ENCODE peak calls at places on chromosomes 12 and 14, in nine cellular contexts. L is ovary, S is sigmoid colon, B is adrenal gland, F is IMR-90, T is heart left ventricle, M is body of pancreas, O is right lobe of liver, C is K562. Q is an unnamed sample.

GRCh38 chr12:118122264-118122663 is 13.7 kb upstream of the PEBP1 start:
- DNase-seq in O (no peak), M (no peak), S (no peak), C (no peak), L (no peak), T (no peak), F (no peak), B (no peak), Q (no peak)

GRCh38 chr14:92325835-92326234 is 2.9 kb downstream of the SLC24A4 start:
- DNase-seq in B (no peak), L (no peak), S (no peak), F (no peak), C (no peak), M (no peak), T (no peak), O (no peak), Q (no peak)

GRCh38 chr14:55671641-55672040 is 91.6 kb downstream of the KTN1 start:
- DNase-seq in F (peak; percentile 37), T (no peak), L (no peak), B (no peak), C (no peak), O (no peak), M (no peak), S (no peak), Q (no peak)

GRCh38 chr14:69573841-69574265 is 818 bp downstream of the CCDC177 start:
- DNase-seq in B (no peak), O (no peak), C (no peak), F (no peak), S (no peak), M (no peak), T (no peak), L (no peak), Q (no peak)

GRCh38 chr12:64088431-64089349 is 133.4 kb downstream of the KICS2 start:
- DNase-seq in C (peak; percentile 10), B (peak; percentile 94), S (peak; percentile 82), T (peak; percentile 72), F (peak; percentile 97), M (peak; percentile 83), O (no peak), L (peak; percentile 75), Q (peak; percentile 75)

GRCh38 chr12:90939382-90939781 is 15.6 kb downstream of the CCER1 start:
- DNase-seq in O (no peak), B (no peak), L (no peak), S (no peak), F (peak; percentile 26), C (no peak), M (no peak), T (no peak), Q (no peak)

GRCh38 chr12:62732861-62733427 is 202.0 kb downstream of the PPM1H start:
- DNase-seq in F (peak; percentile 73), T (no peak), M (no peak), S (no peak), L (no peak), O (no peak), B (peak; percentile 19), C (no peak), Q (no peak)

GRCh38 chr12:85606455-85606854 is 229.8 kb downstream of the RASSF9 start:
- DNase-seq in B (no peak), C (no peak), S (no peak), L (no peak), M (no peak), F (no peak), O (no peak), T (no peak), Q (no peak)

GRCh38 chr12:106710143-106710893 is 64.2 kb upstream of the RIC8B start:
- DNase-seq in B (no peak), T (no peak), S (no peak), L (no peak), M (no peak), F (no peak), O (no peak), C (no peak), Q (no peak)

GRCh38 chr14:106372870-106373657 is 846.7 kb downstream of the TMEM121 start:
- DNase-seq in C (peak; percentile 67), F (no peak), M (peak; percentile 77), O (peak; percentile 63), S (no peak), L (no peak), B (peak; percentile 65), T (peak; percentile 27), Q (peak; percentile 73)

GRCh38 chr12:124098101-124098757 is 125.2 kb downstream of the ZNF664 start:
- DNase-seq in M (no peak), C (no peak), O (no peak), F (no peak), T (no peak), S (no peak), L (no peak), B (no peak), Q (no peak)

GRCh38 chr12:123907726-123908476 is 64.7 kb downstream of the CCDC92 start:
- DNase-seq in T (no peak), B (no peak), O (no peak), C (peak; percentile 31), F (no peak), L (no peak), M (no peak), S (no peak), Q (no peak)

GRCh38 chr12:102281231-102281630 is 83.6 kb upstream of the PMCH start:
- DNase-seq in M (no peak), O (no peak), S (no peak), L (no peak), F (no peak), B (no peak), C (no peak), T (no peak), Q (no peak)

GRCh38 chr12:103138538-103138937 is 181.1 kb downstream of the ASCL1 start:
- DNase-seq in T (no peak), S (no peak), B (no peak), O (no peak), F (no peak), C (no peak), L (no peak), M (no peak), Q (no peak)

GRCh38 chr12:131444220-131445164 is 266.4 kb upstream of the SFSWAP start:
- DNase-seq in T (no peak), C (no peak), O (no peak), B (no peak), M (no peak), L (no peak), S (no peak), F (no peak), Q (peak; percentile 22)

GRCh38 chr12:88896958-88897357 is 316.7 kb upstream of the KITLG start:
- DNase-seq in O (no peak), S (no peak), M (no peak), C (no peak), T (no peak), B (no peak), F (peak; percentile 91), L (no peak), Q (no peak)

GRCh38 chr14:61640834-61641170 is 54.5 kb upstream of the HIF1A start:
- DNase-seq in S (no peak), C (no peak), F (no peak), O (no peak), L (no peak), T (no peak), B (no peak), M (no peak), Q (no peak)

GRCh38 chr12:28121433-28121832 is 68.8 kb upstream of the CCDC91 start:
- DNase-seq in F (no peak), C (no peak), M (no peak), L (no peak), B (no peak), S (no peak), T (no peak), O (no peak), Q (no peak)

GRCh38 chr12:9064201-9064814 is 51.4 kb downstream of the A2M start:
- DNase-seq in C (no peak), T (peak; percentile 70), S (peak; percentile 79), M (peak; percentile 83), L (peak; percentile 62), F (peak; percentile 10), O (peak; percentile 78), B (peak; percentile 77), Q (peak; percentile 72)

GRCh38 chr14:53532871-53533270 is 379.7 kb upstream of the DDHD1 start:
- DNase-seq in B (no peak), O (no peak), M (no peak), S (no peak), L (no peak), T (no peak), C (no peak), F (no peak), Q (no peak)

GRCh38 chr14:87432698-87433097 is 560.3 kb downstream of the GALC start:
- DNase-seq in B (no peak), T (no peak), L (no peak), F (no peak), M (no peak), C (no peak), O (no peak), S (no peak), Q (no peak)

GRCh38 chr12:10153271-10154144 is 18.4 kb downstream of the OLR1 start:
- DNase-seq in O (peak; percentile 74), T (peak; percentile 66), M (peak; percentile 70), L (peak; percentile 74), S (peak; percentile 88), B (peak; percentile 75), C (peak; percentile 33), F (peak; percentile 63), Q (peak; percentile 73)
- TF ChIP-seq POLR2A in O (peak; percentile 41), T (no peak), M (no peak), L (no peak), S (no peak), B (no peak), C (no peak), F (no peak), Q (no peak)

GRCh38 chr12:59444932-59445331 is 150.9 kb upstream of the SLC16A7 start:
- DNase-seq in F (peak; percentile 15), M (peak; percentile 9), O (no peak), B (peak; percentile 35), C (no peak), L (no peak), T (no peak), S (no peak), Q (no peak)
- TF ChIP-seq CTCF in F (peak; percentile 51), M (peak; percentile 27), O (peak; percentile 9), B (no peak), C (no peak), L (no peak), T (peak; percentile 24), S (no peak), Q (no peak)

GRCh38 chr12:2326470-2326869 is 273.7 kb downstream of the CACNA1C start:
- DNase-seq in O (no peak), S (no peak), C (no peak), M (peak; percentile 21), L (no peak), T (no peak), B (no peak), F (no peak), Q (no peak)
- H3K4me1 ChIP-seq in O (no peaks in the 10 kb centered on the region), S (peaks cover 36% of the 10 kb centered on the region), C (no peaks in the 10 kb centered on the region), M (peaks cover 16% of the 10 kb centered on the region), L (no peaks in the 10 kb centered on the region), T (peaks cover 32% of the 10 kb centered on the region), B (peaks cover 3% of the 10 kb centered on the region), F (peaks cover 13% of the 10 kb centered on the region), Q (peaks cover 40% of the 10 kb centered on the region)

DNA sequence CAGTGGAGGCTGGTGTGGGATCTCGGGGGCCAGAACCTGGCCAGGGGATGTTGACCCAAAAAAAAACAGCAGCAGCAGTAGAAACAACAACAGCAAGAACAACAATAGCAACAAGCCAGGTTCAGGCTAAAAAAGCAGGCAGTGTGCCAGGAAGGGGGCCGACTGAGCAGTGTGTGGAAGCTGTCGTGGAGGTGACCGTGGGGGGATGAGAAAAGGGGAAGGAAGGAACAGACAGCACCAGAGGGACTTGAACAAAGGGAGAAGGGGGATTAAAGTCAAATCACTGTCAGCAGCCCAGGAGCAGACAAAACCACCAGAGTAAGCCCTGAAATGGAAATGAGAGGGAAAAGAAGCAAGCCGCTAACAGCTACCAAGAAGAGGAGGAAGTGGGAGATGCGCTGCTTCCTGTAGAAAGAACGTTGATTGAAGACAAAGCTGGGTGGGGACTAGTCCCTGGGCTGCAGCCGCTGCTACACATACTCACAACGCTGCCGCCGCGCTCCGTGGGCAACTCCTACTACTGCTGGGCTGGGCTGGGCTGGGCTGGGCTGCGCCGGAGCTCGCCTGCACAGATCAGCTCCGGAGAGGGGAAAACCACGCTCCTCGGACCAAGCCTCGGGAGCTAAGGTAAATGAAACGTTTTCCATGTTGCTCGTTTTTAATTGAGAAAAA is at the start of gene GNG2:
- DNase-seq in L (peak; percentile 61), F (peak; percentile 75), C (no peak), O (peak; percentile 67), M (peak; percentile 74), S (peak; percentile 91), T (peak; percentile 81), B (peak; percentile 79), Q (peak; percentile 79)
- TF ChIP-seq POLR2A in L (no peak), F (no peak), C (no peak), O (peak; percentile 55), M (peak; percentile 45), S (peak; percentile 51), T (no peak), B (peak; percentile 53), Q (no peak)

Q was measured in stomach.